ENCODE peak calls at places on chromosomes 12 and 14, in six cellular contexts. A is AG10803; W is CD8-positive, alpha-beta T cell; O is dorsolateral prefrontal cortex; B is neural progenitor cell; V is HCT116. U is an unnamed sample.

GRCh38 chr14:99609245-99610117 is 5.5 kb upstream of the CCDC85C start:
- DNase-seq in W (no peak), O (no peak), A (no peak), B (no peak), V (no peak), U (no peak)

GRCh38 chr12:95343461-95344230 is 126.0 kb downstream of the VEZT start:
- DNase-seq in A (no peak), V (no peak), O (no peak), B (no peak), W (no peak), U (no peak)

GRCh38 chr12:47747596-47748506 is 10.8 kb downstream of the RAPGEF3 start:
- DNase-seq in W (no peak), V (no peak), O (no peak), B (no peak), A (no peak), U (no peak)

GRCh38 chr14:93212432-93212831 is 5.4 kb downstream of the UBR7 start:
- DNase-seq in W (no peak), V (no peak), B (no peak), O (no peak), A (no peak), U (no peak)

GRCh38 chr14:63342381-63342780 is 23.6 kb upstream of the GPHB5 start:
- DNase-seq in V (no peak), O (no peak), W (no peak), B (no peak), A (peak), U (no peak)

GRCh38 chr12:68405292-68405900 is 73.2 kb upstream of the MDM1 start:
- DNase-seq in V (no peak), W (no peak), O (no peak), B (no peak), A (peak), U (no peak)

GRCh38 chr12:106953352-106954260 is 2.1 kb upstream of the TMEM263 start:
- DNase-seq in V (no peak), O (no peak), W (no peak), A (no peak), B (no peak), U (no peak)

GRCh38 chr14:96253140-96253539 is 2.9 kb upstream of the BDKRB1 start:
- DNase-seq in V (no peak), O (no peak), A (peak), B (no peak), W (no peak), U (no peak)

GRCh38 chr14:105013150-105013787 is 7.6 kb downstream of the CDCA4 start:
- DNase-seq in W (no peak), O (no peak), B (no peak), A (peak), V (no peak), U (no peak)

GRCh38 chr12:25491396-25491948 is 61.6 kb downstream of the LMNTD1 start:
- DNase-seq in B (peak), O (no peak), V (no peak), A (no peak), W (no peak), U (no peak)

GRCh38 chr12:7130791-7131501 is 775 bp downstream of the CLSTN3 start:
- DNase-seq in O (no peak), W (peak), B (peak), V (no peak), A (peak), U (no peak)

GRCh38 chr14:104805941-104806624 is 5.2 kb downstream of the ZBTB42 start:
- DNase-seq in B (no peak), O (no peak), A (no peak), W (no peak), V (no peak), U (no peak)

GRCh38 chr14:34235635-34236300 is 226.3 kb downstream of the SPTSSA start:
- DNase-seq in W (no peak), V (no peak), O (no peak), B (no peak), A (no peak), U (no peak)

GRCh38 chr12:56257491-56258067 is 605 bp downstream of the ANKRD52 start:
- DNase-seq in O (no peak), A (no peak), W (no peak), B (peak), V (no peak), U (no peak)

DNA sequence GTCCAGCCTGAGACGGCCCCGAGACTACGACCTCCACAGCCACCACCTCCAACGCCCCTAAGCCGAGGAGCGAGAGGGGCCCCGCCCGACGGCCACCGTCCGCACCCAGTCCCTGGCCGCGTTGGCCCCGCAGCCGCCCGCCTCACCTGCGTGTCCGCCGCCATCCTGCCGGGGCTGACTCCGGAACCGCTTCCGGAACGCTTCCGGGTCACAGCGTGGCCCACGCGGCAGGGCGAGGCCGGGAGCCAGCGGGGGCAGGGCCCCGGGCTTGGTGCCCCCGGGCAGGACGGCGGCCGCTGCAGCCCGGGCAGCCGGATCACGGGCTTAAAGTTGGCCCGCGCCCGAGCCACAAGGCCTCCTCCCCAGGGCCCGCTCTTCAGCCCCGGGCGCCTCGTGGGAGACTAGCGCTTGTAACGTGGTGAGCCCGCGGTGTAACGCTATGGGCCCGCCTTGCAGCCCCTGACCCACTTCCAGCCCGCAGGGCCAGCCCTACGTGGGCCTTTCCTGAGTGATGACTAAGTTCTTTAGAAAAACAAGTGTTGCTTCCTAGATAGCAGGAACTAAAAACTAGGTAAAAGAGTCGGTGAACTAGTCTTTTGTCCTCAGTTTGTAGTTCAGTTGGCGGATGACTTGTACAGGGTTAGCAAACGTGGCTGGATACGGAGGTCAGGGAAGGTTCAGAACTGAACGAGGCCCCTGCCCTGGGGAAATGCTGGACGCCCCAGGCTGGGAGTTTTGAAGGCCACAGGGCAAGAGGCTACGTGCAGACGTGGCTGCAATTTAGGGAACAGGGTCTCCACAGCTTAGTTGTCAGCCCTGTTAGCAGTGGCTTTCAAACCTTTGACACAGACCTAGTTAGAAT is at the start of gene GCN1:
- DNase-seq in A (peak), W (peak), B (peak), O (peak), V (peak), U (peak)
- TF ChIP-seq CTCF in A (no peak), W (no peak), B (no peak), O (no peak), V (no peak), U (no peak)

GRCh38 chr14:103105580-103106168 is 11.1 kb downstream of the EXOC3L4 start:
- DNase-seq in O (no peak), V (no peak), B (no peak), A (no peak), W (no peak), U (no peak)
- TF ChIP-seq CTCF in O (no peak), V (no peak), B (no peak), A (no peak), W (no peak), U (no peak)

DNA sequence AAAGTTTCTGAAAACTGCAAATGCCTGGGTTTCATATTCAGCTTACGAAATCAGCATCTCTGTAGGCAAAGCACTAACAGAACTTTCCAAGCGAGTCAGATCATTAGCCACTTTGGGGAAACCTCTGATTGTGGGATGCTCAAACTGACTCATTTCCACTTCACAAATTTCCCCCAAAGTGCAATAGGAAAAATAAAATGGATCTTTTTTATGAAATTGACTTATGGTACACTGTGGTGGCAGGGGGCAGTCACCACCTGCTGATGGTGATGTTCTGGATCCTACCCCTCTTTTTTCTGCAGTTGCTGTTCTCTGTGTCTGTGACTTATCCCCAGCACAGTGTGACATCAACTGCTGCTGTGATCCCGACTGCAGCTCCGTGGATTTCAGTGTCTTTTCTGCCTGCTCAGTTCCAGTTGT is 5.6 kb downstream of the TCTN1 start:
- DNase-seq in B (no peak), A (no peak), O (no peak), W (peak), V (no peak), U (no peak)
- TF ChIP-seq CTCF in B (no peak), A (no peak), O (no peak), W (no peak), V (peak), U (no peak)

GRCh38 chr12:18658829-18659228 is 79.0 kb downstream of the PLCZ1 start:
- DNase-seq in B (no peak), O (no peak), V (no peak), A (no peak), W (no peak), U (no peak)
- TF ChIP-seq CTCF in B (no peak), O (no peak), V (no peak), A (no peak), W (no peak), U (no peak)